ENCODE peak calls at places on chromosomes 3 and 15, in eight cellular contexts. B, P, E, T, G, C, M and V are unnamed samples.

GRCh38 chr3:84904819-84905555 is 53.8 kb upstream of the CADM2 start:
- DNase-seq in T (no peak), E (no peak), C (no peak), B (peak; percentile 31), P (no peak), G (no peak), M (no peak), V (no peak)

GRCh38 chr15:40754574-40754882 is 526 bp downstream of the RMDN3 start:
- DNase-seq in B (peak; percentile 41), M (no peak), G (peak; percentile 30), T (no peak), P (no peak), E (peak; percentile 52), C (no peak), V (no peak)

GRCh38 chr15:101723161-101723873 is 956 bp downstream of the TARS3 start:
- DNase-seq in G (peak; percentile 37), P (peak; percentile 26), C (no peak), M (no peak), E (peak; percentile 57), T (no peak), B (peak; percentile 22), V (no peak)

GRCh38 chr3:112128843-112129727 is 4.0 kb downstream of the GCSAM start:
- DNase-seq in G (peak; percentile 50), B (no peak), T (no peak), P (peak; percentile 75), M (peak; percentile 37), C (no peak), E (no peak), V (no peak)

GRCh38 chr3:105747621-105748165 is 121.1 kb downstream of the CBLB start:
- DNase-seq in E (no peak), B (no peak), T (no peak), P (no peak), G (no peak), M (no peak), C (no peak), V (no peak)

GRCh38 chr3:46895204-46895660 is 17.7 kb downstream of the PTH1R start:
- DNase-seq in M (no peak), P (peak; percentile 34), C (no peak), B (peak; percentile 85), T (peak; percentile 75), E (peak; percentile 85), G (peak; percentile 64), V (peak; percentile 79)

GRCh38 chr3:109773006-109773405 is 435.7 kb upstream of the DPPA4 start:
- DNase-seq in E (no peak), T (no peak), C (no peak), M (no peak), B (no peak), G (peak; percentile 40), P (peak; percentile 5), V (no peak)

GRCh38 chr3:138600341-138600740 is 6.3 kb upstream of the CEP70 start:
- DNase-seq in C (no peak), G (no peak), B (no peak), P (no peak), T (no peak), M (no peak), E (no peak), V (no peak)

GRCh38 chr3:32143849-32144757 is 37.7 kb downstream of the GPD1L start:
- DNase-seq in P (peak; percentile 97), C (peak; percentile 36), T (peak; percentile 71), M (peak; percentile 55), E (peak; percentile 63), B (peak; percentile 66), G (peak; percentile 96), V (no peak)

GRCh38 chr3:4756060-4756775 is 223.0 kb upstream of the BHLHE40 start:
- DNase-seq in C (no peak), P (no peak), E (no peak), M (no peak), T (no peak), G (no peak), B (no peak), V (no peak)

GRCh38 chr3:188180114-188180513 is 26.2 kb downstream of the LPP start:
- DNase-seq in E (no peak), G (no peak), C (no peak), M (no peak), B (no peak), T (no peak), P (no peak), V (no peak)

GRCh38 chr15:92797168-92798052 is 102.7 kb upstream of the CHD2 start:
- DNase-seq in P (peak; percentile 81), C (no peak), M (no peak), T (peak; percentile 65), E (peak; percentile 65), B (peak; percentile 62), G (peak; percentile 88), V (no peak)

GRCh38 chr15:87538327-87538834 is 718.2 kb downstream of the NTRK3 start:
- DNase-seq in B (no peak), T (no peak), C (no peak), P (no peak), E (no peak), G (no peak), M (no peak), V (no peak)

GRCh38 chr15:54149115-54149531 is 170.9 kb downstream of the UNC13C start:
- DNase-seq in P (peak; percentile 17), E (no peak), T (no peak), C (no peak), B (no peak), G (peak; percentile 21), M (no peak), V (no peak)

GRCh38 chr3:65899226-65899625 is 139.5 kb downstream of the MAGI1 start:
- DNase-seq in M (no peak), B (no peak), E (no peak), P (no peak), T (no peak), G (no peak), C (no peak), V (no peak)

GRCh38 chr3:106759686-106760085 is 617.6 kb upstream of the CCDC54 start:
- DNase-seq in E (no peak), M (no peak), T (no peak), C (no peak), G (no peak), P (peak; percentile 14), B (no peak), V (no peak)

GRCh38 chr3:12938258-12938711 is 96.9 kb upstream of the RPL32 start:
- DNase-seq in T (peak; percentile 82), G (peak; percentile 26), M (no peak), B (no peak), P (peak; percentile 57), C (no peak), E (no peak), V (no peak)

GRCh38 chr3:59480486-59480995 is 430.7 kb upstream of the CFAP20DC start:
- DNase-seq in T (no peak), C (peak; percentile 6), P (peak; percentile 72), E (no peak), G (peak; percentile 75), M (peak; percentile 19), B (no peak), V (no peak)

GRCh38 chr15:94298359-94298758 is 67.0 kb downstream of the MCTP2 start:
- DNase-seq in M (no peak), T (no peak), B (no peak), E (no peak), P (no peak), C (no peak), G (peak; percentile 41), V (no peak)

GRCh38 chr15:81795899-81796298 is 249.9 kb downstream of the MEX3B start:
- DNase-seq in B (no peak), E (no peak), P (no peak), C (no peak), M (no peak), T (no peak), G (no peak), V (no peak)

GRCh38 chr3:39136533-39137434 is 16.6 kb downstream of the CSRNP1 start:
- DNase-seq in E (peak; percentile 23), T (peak; percentile 4), B (no peak), C (no peak), G (no peak), M (no peak), P (no peak), V (no peak)

GRCh38 chr15:86439614-86440013 is 359.9 kb downstream of the AGBL1 start:
- DNase-seq in G (no peak), P (no peak), B (no peak), E (no peak), T (no peak), M (no peak), C (no peak), V (no peak)

GRCh38 chr3:126137490-126138130 is 42.8 kb downstream of the ALDH1L1 start:
- DNase-seq in P (no peak), B (no peak), E (no peak), C (no peak), G (no peak), M (no peak), T (peak; percentile 1), V (no peak)

GRCh38 chr15:45402955-45403892 is 24.9 kb upstream of the GATM start:
- DNase-seq in B (peak; percentile 70), M (no peak), P (peak; percentile 59), T (peak; percentile 18), G (peak; percentile 32), C (no peak), E (peak; percentile 57), V (peak; percentile 86)

GRCh38 chr15:100129677-100130076 is 212.1 kb downstream of the ADAMTS17 start:
- DNase-seq in E (no peak), T (no peak), M (no peak), G (no peak), P (no peak), B (no peak), C (no peak), V (no peak)
- TF ChIP-seq CTCF in E (no peak), T (no peak), M (no peak), G (peak; percentile 32), P (no peak), B (no peak), C (no peak), V (no peak)

GRCh38 chr3:42148086-42148842 is 57.1 kb downstream of the TRAK1 start:
- DNase-seq in E (no peak), P (no peak), C (no peak), B (no peak), M (no peak), G (no peak), T (no peak), V (no peak)
- TF ChIP-seq CTCF in E (no peak), P (no peak), C (no peak), B (no peak), M (no peak), G (no peak), T (no peak), V (no peak)

DNA sequence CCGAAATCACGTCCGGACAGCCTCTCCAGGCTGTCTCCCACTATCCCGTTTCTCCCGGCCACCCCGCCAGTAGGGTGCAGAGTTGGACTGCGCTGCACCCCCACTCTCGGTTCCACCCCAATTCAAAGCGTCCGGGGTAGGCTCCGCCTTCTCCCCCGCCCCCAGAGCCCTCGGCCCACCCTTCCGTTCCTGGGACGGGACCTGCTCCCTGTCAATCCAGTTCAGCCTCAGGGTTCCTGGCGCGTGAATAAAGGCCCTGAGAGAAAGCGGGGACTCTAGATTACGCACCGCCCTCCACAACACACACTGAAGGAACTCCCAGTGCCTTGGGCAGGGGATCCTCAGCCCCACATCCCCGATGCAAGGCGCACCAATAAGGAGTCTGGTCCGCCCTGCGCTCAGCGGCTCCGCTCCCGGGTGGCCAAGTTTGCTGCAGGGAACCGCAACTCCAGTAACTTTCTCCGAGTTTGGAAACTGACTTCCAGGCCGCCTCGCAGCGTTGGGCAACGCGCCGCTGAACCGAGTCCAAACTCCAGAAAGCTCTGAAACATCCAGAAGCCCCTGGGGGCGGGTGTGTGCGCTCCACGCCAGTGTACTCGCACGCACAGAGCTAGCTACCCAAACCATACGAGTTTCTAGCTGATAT is 1.9 kb downstream of the ADAMTS9 start:
- DNase-seq in P (peak; percentile 88), G (peak; percentile 98), T (peak; percentile 97), B (peak; percentile 84), M (peak; percentile 62), E (peak; percentile 28), C (no peak), V (no peak)
- TF ChIP-seq CTCF in P (peak; percentile 35), G (peak; percentile 63), T (peak; percentile 48), B (peak; percentile 62), M (peak; percentile 50), E (no peak), C (no peak), V (peak; percentile 70)

GRCh38 chr3:34015204-34016142 is 217.0 kb downstream of the PDCD6IP start:
- DNase-seq in B (no peak), C (no peak), E (no peak), M (no peak), G (peak; percentile 69), T (no peak), P (peak; percentile 39), V (no peak)
- TF ChIP-seq CTCF in B (peak; percentile 37), C (no peak), E (no peak), M (peak; percentile 27), G (peak; percentile 69), T (no peak), P (peak; percentile 46), V (peak; percentile 48)